ENCODE peak calls at places on chromosomes 4 and X, in ten cellular contexts. F, K, M, Z, G, U, A, B, W and V are unnamed samples.
A peak's percentile ranks its signal among the peaks of the same experiment; 100 is the strongest.

GRCh38 chrX:150635952-150636351 is 57.2 kb upstream of the MTMR1 start:
- DNase-seq in Z (no peak), W (peak; percentile 37), M (no peak), B (no peak), A (no peak), K (no peak), F (no peak), U (peak; percentile 90), G (no peak), V (no peak)

GRCh38 chrX:153762636-153763173 is 1.3 kb upstream of the PLXNB3 start:
- DNase-seq in G (no peak), U (no peak), W (no peak), K (no peak), B (no peak), Z (no peak), F (no peak), A (no peak), M (no peak), V (no peak)

GRCh38 chr4:125346616-125347015 is 31.9 kb downstream of the FAT4 start:
- DNase-seq in Z (no peak), M (no peak), F (no peak), W (no peak), G (no peak), U (no peak), K (no peak), A (no peak), B (no peak), V (no peak)

GRCh38 chr4:86451560-86452322 is 91.9 kb upstream of the MAPK10 start:
- DNase-seq in B (no peak), F (no peak), M (no peak), G (no peak), Z (no peak), A (no peak), K (no peak), U (peak; percentile 34), W (peak; percentile 41), V (no peak)

GRCh38 chr4:174523003-174523693 is 860 bp upstream of the HPGD start:
- DNase-seq in F (no peak), U (peak; percentile 50), K (no peak), M (peak; percentile 12), A (peak; percentile 27), Z (peak; percentile 7), G (no peak), B (no peak), W (no peak), V (no peak)

GRCh38 chr4:183256343-183256742 is 63.7 kb downstream of the CLDN22 start:
- DNase-seq in M (no peak), W (peak; percentile 20), A (no peak), U (no peak), B (no peak), F (no peak), Z (no peak), G (no peak), K (no peak), V (no peak)

GRCh38 chr4:153249199-153250154 is 45.2 kb downstream of the TRIM2 start:
- DNase-seq in A (peak; percentile 90), W (peak; percentile 80), G (peak; percentile 84), Z (peak; percentile 79), K (peak; percentile 83), B (peak; percentile 74), F (peak; percentile 52), U (peak; percentile 89), M (peak; percentile 87), V (peak; percentile 87)

GRCh38 chr4:139556735-139557505 is 901 bp upstream of the SETD7 start:
- DNase-seq in W (no peak), M (peak; percentile 81), B (peak; percentile 16), K (peak; percentile 85), A (peak; percentile 79), F (no peak), Z (peak; percentile 68), U (peak; percentile 63), G (peak; percentile 52), V (peak; percentile 69)

GRCh38 chr4:176400816-176401461 is 81.2 kb downstream of the SPCS3 start:
- DNase-seq in A (no peak), W (peak; percentile 20), Z (no peak), F (no peak), M (no peak), K (no peak), G (no peak), B (no peak), U (peak; percentile 85), V (no peak)

GRCh38 chrX:31178769-31179125 is 106.9 kb upstream of the FTHL17 start:
- DNase-seq in M (no peak), F (no peak), K (no peak), Z (no peak), B (no peak), U (no peak), W (no peak), G (no peak), A (no peak), V (no peak)

GRCh38 chr4:182643801-182644311 is 273.3 kb downstream of the DCTD start:
- DNase-seq in K (no peak), G (no peak), M (no peak), B (no peak), F (no peak), A (no peak), U (peak; percentile 59), Z (no peak), W (peak; percentile 82), V (no peak)

GRCh38 chr4:8044244-8044643 is 104.6 kb upstream of the AFAP1 start:
- DNase-seq in M (no peak), Z (no peak), K (no peak), G (no peak), F (no peak), A (no peak), B (no peak), W (no peak), U (no peak), V (no peak)

GRCh38 chr4:107863850-107864371 is 39.2 kb downstream of the SGMS2 start:
- DNase-seq in A (peak; percentile 74), W (peak; percentile 55), K (peak; percentile 49), F (peak; percentile 52), B (no peak), G (no peak), M (peak; percentile 73), U (peak; percentile 53), Z (no peak), V (peak; percentile 70)

GRCh38 chr4:123806057-123806456 is 409.5 kb downstream of the SPRY1 start:
- DNase-seq in A (no peak), Z (no peak), U (no peak), W (no peak), G (no peak), M (no peak), K (no peak), B (no peak), F (no peak), V (no peak)
- H3K36me3 ChIP-seq in A (no peaks in the 10 kb centered on the region), Z (no peaks in the 10 kb centered on the region), U (no peaks in the 10 kb centered on the region), W (no peaks in the 10 kb centered on the region), G (no peaks in the 10 kb centered on the region), M (no peaks in the 10 kb centered on the region), K (no peaks in the 10 kb centered on the region), B (no peaks in the 10 kb centered on the region), F (no peaks in the 10 kb centered on the region), V (no peaks in the 10 kb centered on the region)

GRCh38 chr4:140755811-140756291 is 334 bp downstream of the TBC1D9 start:
- DNase-seq in K (peak; percentile 63), U (peak; percentile 77), F (no peak), Z (peak; percentile 1), W (peak; percentile 67), B (no peak), A (no peak), M (peak; percentile 50), G (no peak), V (peak; percentile 71)

GRCh38 chr4:140757220-140757607 is 1.0 kb upstream of the TBC1D9 start:
- DNase-seq in G (no peak), K (no peak), W (no peak), B (no peak), U (no peak), Z (no peak), F (no peak), M (no peak), A (no peak), V (no peak)

GRCh38 chr4:140756292-140757219 is at the start of gene TBC1D9:
- DNase-seq in W (peak; percentile 85), B (no peak), G (no peak), K (peak; percentile 79), Z (no peak), A (peak; percentile 87), M (peak; percentile 84), U (peak; percentile 86), F (peak; percentile 68), V (peak; percentile 77)

GRCh38 chr4:140752669-140753068 is 3.5 kb downstream of the TBC1D9 start:
- DNase-seq in M (no peak), Z (no peak), K (no peak), F (no peak), U (no peak), B (no peak), G (no peak), W (no peak), A (no peak), V (no peak)

DNA sequence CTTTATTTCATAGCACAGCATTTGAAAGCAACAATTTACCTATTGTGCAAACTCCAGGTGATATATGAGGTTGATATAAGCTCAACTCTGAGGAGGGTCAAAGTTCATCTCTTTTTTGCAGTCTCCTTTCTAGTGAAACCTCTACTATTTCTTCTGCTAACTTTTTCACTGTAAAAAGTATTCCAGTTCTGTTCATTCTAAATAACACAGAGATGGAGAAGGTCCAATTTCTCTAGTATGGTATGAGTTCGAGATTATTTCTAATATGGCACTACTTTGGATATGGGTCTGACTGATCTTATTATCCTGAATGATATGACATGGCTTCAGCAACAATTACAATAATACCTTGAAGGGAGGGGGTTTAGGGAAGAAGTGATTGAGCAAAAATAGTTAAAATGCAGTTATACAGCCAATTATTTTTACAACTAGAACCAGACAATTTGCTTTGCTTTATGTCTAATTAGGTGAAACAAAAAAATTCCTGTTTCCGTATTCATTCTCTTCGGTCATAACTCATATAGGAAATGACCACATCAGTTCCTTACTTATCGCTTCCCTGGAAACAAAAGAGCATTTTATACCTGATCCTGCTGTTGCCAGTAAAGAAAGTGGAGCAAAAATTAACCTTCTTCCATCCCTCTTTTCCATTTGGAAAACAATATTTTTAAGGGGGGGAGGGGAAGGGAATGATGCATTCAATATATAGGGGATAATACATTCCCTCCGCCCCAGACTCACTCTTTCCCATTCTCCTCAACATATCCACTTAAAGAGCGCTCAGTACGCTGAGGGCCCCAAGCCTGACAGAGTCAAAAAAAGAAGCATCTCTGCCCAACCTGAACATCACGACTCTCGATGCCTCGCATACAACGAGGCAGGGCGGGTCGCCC is 1.0 kb downstream of the TBC1D9 start:
- DNase-seq in M (no peak), Z (no peak), K (no peak), G (no peak), A (peak; percentile 43), F (no peak), W (no peak), B (no peak), U (peak; percentile 20), V (no peak)
- H3K4me3 ChIP-seq in M (peak overlapping the region; percentile 95), Z (no peak overlapping the region), K (peak overlapping the region; percentile 77), G (no peak overlapping the region), A (peak overlapping the region; percentile 67), F (peak overlapping the region; percentile 88), W (peak overlapping the region; percentile 82), B (no peak overlapping the region), U (peak overlapping the region; percentile 81), V (peak overlapping the region; percentile 46)

GRCh38 chrX:147948531-147948930 is 32.6 kb upstream of the FMR1NB start:
- DNase-seq in K (no peak), U (no peak), Z (no peak), B (no peak), F (no peak), G (no peak), M (peak; percentile 28), A (peak; percentile 18), W (no peak), V (no peak)
- H3K36me3 ChIP-seq in K (no peaks in the 10 kb centered on the region), U (peaks cover 11% of the 10 kb centered on the region), Z (peaks cover 9% of the 10 kb centered on the region), B (peaks cover 8% of the 10 kb centered on the region), F (peaks cover 18% of the 10 kb centered on the region), G (no peaks in the 10 kb centered on the region), M (no peaks in the 10 kb centered on the region), A (no peaks in the 10 kb centered on the region), W (peaks cover 12% of the 10 kb centered on the region), V (peaks cover 9% of the 10 kb centered on the region)

GRCh38 chr4:46389301-46389761 is 597 bp downstream of the GABRA2 start:
- DNase-seq in G (no peak), W (peak; percentile 25), B (no peak), F (peak; percentile 2), M (peak; percentile 57), K (no peak), A (peak; percentile 62), U (peak; percentile 6), Z (no peak), V (peak; percentile 30)
- H3K4me3 ChIP-seq in G (no peak overlapping the region), W (peak overlapping the region; percentile 39), B (no peak overlapping the region), F (no peak overlapping the region), M (peak overlapping the region; percentile 63), K (peak overlapping the region; percentile 44), A (peak overlapping the region; percentile 38), U (peak overlapping the region; percentile 16), Z (no peak overlapping the region), V (no peak overlapping the region)